ENCODE peak calls at places on chromosomes 5 and 9, in seven cellular contexts. One of them, this sample, is unnamed.

GRCh38 chr9:98010450-98010849 is 27.3 kb downstream of the ANP32B start:
- DNase-seq in suprapubic skin: no peak
- DNase-seq in DND-41: no peak
- DNase-seq in epithelial cell of esophagus: peak
- DNase-seq in foreskin fibroblast: peak
- DNase-seq in A549: no peak
- DNase-seq in psoas muscle: no peak
- DNase-seq in this sample: peak

GRCh38 chr9:109074236-109074889 is 45.4 kb downstream of the TMEM245 start:
- DNase-seq in psoas muscle: no peak
- DNase-seq in DND-41: no peak
- DNase-seq in foreskin fibroblast: no peak
- DNase-seq in suprapubic skin: no peak
- DNase-seq in epithelial cell of esophagus: no peak
- DNase-seq in A549: no peak
- DNase-seq in this sample: no peak

GRCh38 chr9:79565245-79565644 is 6.5 kb upstream of the TLE4 start:
- DNase-seq in DND-41: no peak
- DNase-seq in foreskin fibroblast: peak
- DNase-seq in A549: no peak
- DNase-seq in epithelial cell of esophagus: peak
- DNase-seq in psoas muscle: no peak
- DNase-seq in suprapubic skin: no peak
- DNase-seq in this sample: no peak

GRCh38 chr5:62937661-62938558 is 359.3 kb downstream of the LRRC70 start:
- DNase-seq in DND-41: no peak
- DNase-seq in epithelial cell of esophagus: no peak
- DNase-seq in foreskin fibroblast: no peak
- DNase-seq in A549: no peak
- DNase-seq in psoas muscle: no peak
- DNase-seq in suprapubic skin: no peak
- DNase-seq in this sample: peak

GRCh38 chr5:178312900-178313299 is 80.3 kb upstream of the PHYKPL start:
- DNase-seq in foreskin fibroblast: no peak
- DNase-seq in A549: no peak
- DNase-seq in psoas muscle: no peak
- DNase-seq in suprapubic skin: no peak
- DNase-seq in epithelial cell of esophagus: no peak
- DNase-seq in DND-41: no peak
- DNase-seq in this sample: no peak

GRCh38 chr5:13987843-13988464 is 43.5 kb upstream of the DNAH5 start:
- DNase-seq in psoas muscle: no peak
- DNase-seq in DND-41: no peak
- DNase-seq in suprapubic skin: no peak
- DNase-seq in foreskin fibroblast: peak
- DNase-seq in epithelial cell of esophagus: peak
- DNase-seq in A549: peak
- DNase-seq in this sample: peak

GRCh38 chr9:132412089-132412488 is 2.1 kb downstream of the CFAP77 start:
- DNase-seq in suprapubic skin: no peak
- DNase-seq in A549: no peak
- DNase-seq in foreskin fibroblast: peak
- DNase-seq in psoas muscle: no peak
- DNase-seq in epithelial cell of esophagus: peak
- DNase-seq in DND-41: peak
- DNase-seq in this sample: no peak

GRCh38 chr5:5221731-5222130 is 81.6 kb downstream of the ADAMTS16 start:
- DNase-seq in DND-41: no peak
- DNase-seq in psoas muscle: no peak
- DNase-seq in foreskin fibroblast: peak
- DNase-seq in suprapubic skin: no peak
- DNase-seq in epithelial cell of esophagus: no peak
- DNase-seq in A549: no peak
- DNase-seq in this sample: peak

GRCh38 chr5:61322738-61323429 is 9.2 kb upstream of the ZSWIM6 start:
- DNase-seq in psoas muscle: no peak
- DNase-seq in epithelial cell of esophagus: peak
- DNase-seq in A549: no peak
- DNase-seq in DND-41: no peak
- DNase-seq in suprapubic skin: no peak
- DNase-seq in foreskin fibroblast: peak
- DNase-seq in this sample: peak

GRCh38 chr5:172951381-172952033 is 7.7 kb upstream of the RPL26L1 start:
- DNase-seq in suprapubic skin: no peak
- DNase-seq in psoas muscle: no peak
- DNase-seq in A549: no peak
- DNase-seq in DND-41: no peak
- DNase-seq in epithelial cell of esophagus: no peak
- DNase-seq in foreskin fibroblast: no peak
- DNase-seq in this sample: no peak

GRCh38 chr9:116094846-116095245 is 58.7 kb upstream of the PAPPA start:
- DNase-seq in suprapubic skin: no peak
- DNase-seq in psoas muscle: no peak
- DNase-seq in foreskin fibroblast: peak
- DNase-seq in A549: no peak
- DNase-seq in DND-41: no peak
- DNase-seq in epithelial cell of esophagus: peak
- DNase-seq in this sample: no peak

GRCh38 chr9:129111762-129112151 is 542 bp downstream of the PTPA start:
- DNase-seq in foreskin fibroblast: peak
- DNase-seq in psoas muscle: no peak
- DNase-seq in DND-41: peak
- DNase-seq in suprapubic skin: no peak
- DNase-seq in A549: peak
- DNase-seq in epithelial cell of esophagus: peak
- DNase-seq in this sample: peak

GRCh38 chr5:81749186-81749561 is 1.7 kb downstream of the SSBP2 start:
- DNase-seq in foreskin fibroblast: peak
- DNase-seq in A549: no peak
- DNase-seq in psoas muscle: no peak
- DNase-seq in epithelial cell of esophagus: no peak
- DNase-seq in DND-41: peak
- DNase-seq in suprapubic skin: no peak
- DNase-seq in this sample: peak

GRCh38 chr5:95941756-95942155 is 19.9 kb downstream of the ELL2 start:
- DNase-seq in A549: no peak
- DNase-seq in epithelial cell of esophagus: peak
- DNase-seq in DND-41: no peak
- DNase-seq in foreskin fibroblast: no peak
- DNase-seq in suprapubic skin: no peak
- DNase-seq in psoas muscle: no peak
- DNase-seq in this sample: no peak

GRCh38 chr5:111134080-111134479 is 41.9 kb downstream of the WDR36 start:
- DNase-seq in psoas muscle: no peak
- DNase-seq in suprapubic skin: no peak
- DNase-seq in A549: no peak
- DNase-seq in epithelial cell of esophagus: no peak
- DNase-seq in foreskin fibroblast: peak
- DNase-seq in DND-41: no peak
- DNase-seq in this sample: peak

GRCh38 chr5:125823572-125823971 is 599.6 kb upstream of the GRAMD2B start:
- DNase-seq in DND-41: no peak
- DNase-seq in psoas muscle: no peak
- DNase-seq in suprapubic skin: no peak
- DNase-seq in A549: no peak
- DNase-seq in epithelial cell of esophagus: peak
- DNase-seq in foreskin fibroblast: peak
- DNase-seq in this sample: peak

GRCh38 chr9:133953976-133954709 is 38.0 kb downstream of the VAV2 start:
- DNase-seq in psoas muscle: peak
- DNase-seq in epithelial cell of esophagus: no peak
- DNase-seq in A549: no peak
- DNase-seq in foreskin fibroblast: no peak
- DNase-seq in DND-41: no peak
- DNase-seq in suprapubic skin: no peak
- DNase-seq in this sample: no peak

GRCh38 chr5:80958611-80959010 is 1.6 kb upstream of the RASGRF2 start:
- DNase-seq in psoas muscle: no peak
- DNase-seq in foreskin fibroblast: peak
- DNase-seq in suprapubic skin: no peak
- DNase-seq in DND-41: no peak
- DNase-seq in epithelial cell of esophagus: peak
- DNase-seq in A549: no peak
- DNase-seq in this sample: no peak

GRCh38 chr5:180618830-180619562 is 27.7 kb upstream of the SCGB3A1 start:
- DNase-seq in psoas muscle: no peak
- DNase-seq in epithelial cell of esophagus: peak
- DNase-seq in DND-41: no peak
- DNase-seq in suprapubic skin: no peak
- DNase-seq in foreskin fibroblast: peak
- DNase-seq in A549: peak
- DNase-seq in this sample: peak

GRCh38 chr5:608286-609087 is 3.7 kb upstream of the CEP72 start:
- DNase-seq in foreskin fibroblast: no peak
- DNase-seq in epithelial cell of esophagus: no peak
- DNase-seq in A549: no peak
- DNase-seq in suprapubic skin: peak
- DNase-seq in psoas muscle: no peak
- DNase-seq in DND-41: no peak
- DNase-seq in this sample: no peak

GRCh38 chr9:7936201-7936600 is 136.6 kb upstream of the DMAC1 start:
- DNase-seq in epithelial cell of esophagus: no peak
- DNase-seq in A549: no peak
- DNase-seq in suprapubic skin: no peak
- DNase-seq in DND-41: peak
- DNase-seq in psoas muscle: no peak
- DNase-seq in foreskin fibroblast: no peak
- DNase-seq in this sample: no peak

GRCh38 chr5:80540691-80541090 is 29.4 kb downstream of the ANKRD34B start:
- DNase-seq in DND-41: no peak
- DNase-seq in A549: no peak
- DNase-seq in suprapubic skin: no peak
- DNase-seq in psoas muscle: no peak
- DNase-seq in foreskin fibroblast: no peak
- DNase-seq in epithelial cell of esophagus: no peak
- DNase-seq in this sample: peak

GRCh38 chr5:66945389-66946349 is 250.9 kb downstream of the CD180 start:
- DNase-seq in foreskin fibroblast: peak
- DNase-seq in psoas muscle: no peak
- DNase-seq in epithelial cell of esophagus: peak
- DNase-seq in DND-41: no peak
- DNase-seq in suprapubic skin: no peak
- DNase-seq in A549: no peak
- DNase-seq in this sample: no peak

GRCh38 chr9:125743687-125744428 is 3.3 kb upstream of the PBX3 start:
- DNase-seq in A549: no peak
- DNase-seq in foreskin fibroblast: peak
- DNase-seq in DND-41: no peak
- DNase-seq in psoas muscle: no peak
- DNase-seq in suprapubic skin: no peak
- DNase-seq in epithelial cell of esophagus: no peak
- DNase-seq in this sample: no peak

GRCh38 chr9:33239922-33240321 is at the start of gene SPINK4:
- DNase-seq in suprapubic skin: peak
- DNase-seq in DND-41: no peak
- DNase-seq in A549: no peak
- DNase-seq in psoas muscle: peak
- DNase-seq in foreskin fibroblast: no peak
- DNase-seq in epithelial cell of esophagus: no peak
- DNase-seq in this sample: peak
- H3K4me3 ChIP-seq in suprapubic skin: no peak
- H3K4me3 ChIP-seq in DND-41: no peak
- H3K4me3 ChIP-seq in A549: no peak
- H3K4me3 ChIP-seq in psoas muscle: no peak
- H3K4me3 ChIP-seq in foreskin fibroblast: no peak
- H3K4me3 ChIP-seq in epithelial cell of esophagus: no peak
- H3K4me3 ChIP-seq in this sample: no peak

DNA sequence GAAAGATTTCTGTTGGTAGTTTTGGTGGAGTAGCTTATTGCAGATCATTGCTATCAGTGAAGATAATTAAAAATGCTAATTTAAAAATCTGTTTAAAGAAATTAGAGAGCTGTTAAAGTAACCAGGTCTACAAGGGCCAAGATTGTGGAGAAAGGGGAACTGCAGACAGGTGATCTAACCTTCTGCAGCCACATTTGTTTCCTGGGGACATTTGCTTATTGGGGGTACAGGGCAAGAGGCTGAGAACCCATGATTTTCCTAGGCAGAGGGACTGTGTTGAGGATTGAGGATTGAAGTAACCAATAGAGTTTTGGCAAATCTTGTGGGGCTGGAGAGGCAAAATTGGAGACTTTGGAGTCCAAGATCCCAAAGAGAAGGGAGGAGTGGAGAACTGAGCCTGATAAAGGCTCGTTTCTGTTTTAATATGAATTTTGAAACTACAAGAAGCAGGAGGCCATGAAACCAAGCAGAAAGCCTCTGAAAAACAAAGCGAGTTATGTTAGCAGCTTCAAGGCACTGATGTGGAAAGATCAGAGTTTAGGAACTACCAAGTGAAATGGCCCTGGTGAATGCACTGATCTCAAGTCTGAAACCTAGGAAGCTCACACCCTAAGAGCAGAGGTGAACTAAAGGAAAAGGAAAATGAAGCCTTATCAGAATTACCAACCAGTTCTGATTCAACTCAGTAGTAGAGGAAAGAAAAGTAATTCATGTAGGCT is 219.8 kb upstream of the C9orf72 start:
- DNase-seq in suprapubic skin: no peak
- DNase-seq in A549: no peak
- DNase-seq in psoas muscle: no peak
- DNase-seq in epithelial cell of esophagus: no peak
- DNase-seq in foreskin fibroblast: no peak
- DNase-seq in DND-41: no peak
- DNase-seq in this sample: no peak
- TF ChIP-seq CTCF in suprapubic skin: no peak
- TF ChIP-seq CTCF in A549: no peak
- TF ChIP-seq CTCF in psoas muscle: no peak
- TF ChIP-seq CTCF in epithelial cell of esophagus: no peak
- TF ChIP-seq CTCF in foreskin fibroblast: no peak
- TF ChIP-seq CTCF in DND-41: no peak
- TF ChIP-seq CTCF in this sample: no peak

GRCh38 chr9:135663857-135664256 is 748 bp downstream of the LCN9 start:
- DNase-seq in suprapubic skin: peak
- DNase-seq in epithelial cell of esophagus: no peak
- DNase-seq in A549: no peak
- DNase-seq in foreskin fibroblast: no peak
- DNase-seq in psoas muscle: no peak
- DNase-seq in DND-41: no peak
- DNase-seq in this sample: no peak
- H3K4me3 ChIP-seq in suprapubic skin: no peak
- H3K4me3 ChIP-seq in epithelial cell of esophagus: no peak
- H3K4me3 ChIP-seq in A549: no peak
- H3K4me3 ChIP-seq in foreskin fibroblast: no peak
- H3K4me3 ChIP-seq in psoas muscle: no peak
- H3K4me3 ChIP-seq in DND-41: no peak
- H3K4me3 ChIP-seq in this sample: no peak

GRCh38 chr5:177086918-177087706 is 397 bp downstream of the FGFR4 start:
- DNase-seq in DND-41: no peak
- DNase-seq in epithelial cell of esophagus: no peak
- DNase-seq in foreskin fibroblast: no peak
- DNase-seq in A549: peak
- DNase-seq in psoas muscle: no peak
- DNase-seq in suprapubic skin: no peak
- DNase-seq in this sample: no peak
- TF ChIP-seq CTCF in DND-41: no peak
- TF ChIP-seq CTCF in epithelial cell of esophagus: peak
- TF ChIP-seq CTCF in foreskin fibroblast: peak
- TF ChIP-seq CTCF in A549: peak
- TF ChIP-seq CTCF in psoas muscle: peak
- TF ChIP-seq CTCF in suprapubic skin: peak
- TF ChIP-seq CTCF in this sample: peak

GRCh38 chr5:2256646-2257288 is 374.0 kb upstream of the IRX4 start:
- DNase-seq in foreskin fibroblast: no peak
- DNase-seq in suprapubic skin: no peak
- DNase-seq in A549: no peak
- DNase-seq in psoas muscle: no peak
- DNase-seq in DND-41: no peak
- DNase-seq in epithelial cell of esophagus: no peak
- DNase-seq in this sample: no peak
- H3K4me3 ChIP-seq in foreskin fibroblast: no peak
- H3K4me3 ChIP-seq in suprapubic skin: no peak
- H3K4me3 ChIP-seq in A549: no peak
- H3K4me3 ChIP-seq in psoas muscle: no peak
- H3K4me3 ChIP-seq in DND-41: no peak
- H3K4me3 ChIP-seq in epithelial cell of esophagus: no peak
- H3K4me3 ChIP-seq in this sample: no peak

This sample was measured in fibroblast of the aortic adventitia.